ENCODE peak calls at places on chromosomes 2 and 18, in nine cellular contexts. H is activated naive CD4-positive, alpha-beta T cell treated with anti-CD3 and anti-CD28 coated beads for 36 hours; A is NCI-H2081; U is psoas muscle; D is amygdala; K is CD8-positive, alpha-beta T cell; E is NAMALWA; R is endothelial cell of umbilical vein; T is Caki2. C is an unnamed sample.

GRCh38 chr18:31246460-31246859 is 71.5 kb upstream of the DSG1 start:
- DNase-seq in A (no peak), K (no peak), E (no peak), R (no peak), T (no peak), D (no peak), H (no peak), U (no peak), C (no peak)

GRCh38 chr18:21735452-21736015 is 5.1 kb upstream of the MIB1 start:
- DNase-seq in R (peak), D (no peak), K (peak), E (no peak), T (no peak), A (no peak), H (peak), U (no peak), C (no peak)

GRCh38 chr2:218264773-218265601 is 4.2 kb downstream of the GPBAR1 start:
- DNase-seq in T (no peak), K (no peak), D (no peak), U (no peak), E (no peak), A (no peak), H (no peak), R (no peak), C (no peak)

GRCh38 chr2:239052046-239052445 is 204.2 kb downstream of the TWIST2 start:
- DNase-seq in R (no peak), H (no peak), D (no peak), T (no peak), K (no peak), U (no peak), A (no peak), E (no peak), C (no peak)

GRCh38 chr18:27378396-27379094 is 193.4 kb upstream of the CHST9 start:
- DNase-seq in K (no peak), U (no peak), A (no peak), T (peak), H (peak), E (no peak), R (peak), D (no peak), C (peak)

GRCh38 chr18:52054301-52054700 is 285.7 kb upstream of the DCC start:
- DNase-seq in D (no peak), U (no peak), R (no peak), H (no peak), T (no peak), A (no peak), K (no peak), E (no peak), C (no peak)

GRCh38 chr2:189161894-189162293 is 17.7 kb downstream of the COL5A2 start:
- DNase-seq in E (no peak), D (no peak), R (no peak), U (no peak), T (no peak), A (no peak), H (no peak), K (no peak), C (no peak)

GRCh38 chr2:157777425-157777824 is 98.7 kb downstream of the ACVR1 start:
- DNase-seq in R (peak), E (peak), D (no peak), K (peak), H (peak), T (no peak), A (peak), U (peak), C (peak)

GRCh38 chr2:203396667-203397066 is 68.5 kb downstream of the ABI2 start:
- DNase-seq in H (no peak), R (no peak), T (no peak), E (peak), U (no peak), D (no peak), A (no peak), K (no peak), C (no peak)

C was measured in RCC 7860.